ENCODE peak calls at places on chromosomes 6 and 20, in six cellular contexts. M is T-helper 2 cell, V is progenitor cell of endocrine pancreas, Y is NCI-H446 treated with DMSO at 0.1 percent for 48 hours, D is H9, I is neural crest cell. H is an unnamed sample.

GRCh38 chr6:34066772-34067770 is 78.8 kb downstream of the GRM4 start:
- DNase-seq in M (no peak), Y (no peak), I (no peak), V (no peak), D (no peak), H (no peak)

GRCh38 chr6:82553863-82554531 is 190.4 kb downstream of the TPBG start:
- DNase-seq in V (no peak), D (no peak), M (no peak), Y (no peak), I (no peak), H (no peak)

GRCh38 chr6:36622901-36623546 is 28.9 kb downstream of the SRSF3 start:
- DNase-seq in D (no peak), Y (no peak), V (no peak), I (no peak), M (no peak), H (no peak)

GRCh38 chr20:53778041-53778516 is 184.4 kb upstream of the ZNF217 start:
- DNase-seq in I (no peak), M (no peak), D (no peak), Y (no peak), V (no peak), H (no peak)

GRCh38 chr6:43953256-43953655 is 174.0 kb downstream of the MRPL14 start:
- DNase-seq in M (no peak), V (no peak), D (no peak), I (no peak), Y (no peak), H (no peak)

GRCh38 chr6:56671651-56672461 is 29.2 kb upstream of the DST start:
- DNase-seq in Y (peak; percentile 82), I (no peak), M (no peak), V (no peak), D (no peak), H (peak; percentile 41)

GRCh38 chr6:111468329-111469012 is 14.5 kb downstream of the REV3L start:
- DNase-seq in M (no peak), Y (no peak), D (no peak), I (no peak), V (no peak), H (peak; percentile 44)

GRCh38 chr6:157514659-157515496 is 133.9 kb downstream of the ZDHHC14 start:
- DNase-seq in D (no peak), M (no peak), V (no peak), Y (no peak), I (no peak), H (peak; percentile 30)

GRCh38 chr6:106520711-106521367 is 108.5 kb downstream of the RTN4IP1 start:
- DNase-seq in D (no peak), I (no peak), M (peak; percentile 78), Y (no peak), V (no peak), H (peak; percentile 75)

GRCh38 chr6:132298344-132298949 is 102.8 kb downstream of the MOXD1 start:
- DNase-seq in V (no peak), M (no peak), I (peak; percentile 44), D (peak; percentile 33), Y (no peak), H (no peak)

H was measured in upper lobe of left lung.